ENCODE peak calls at places on chromosomes 1 and 21, in four cellular contexts. M is HCT116, B is HEK293T, O is WTC11. I is an unnamed sample.

GRCh38 chr1:198169704-198170103 is 12.9 kb downstream of the NEK7 start:
- DNase-seq in M (no peak), B (no peak), O (no peak), I (no peak)

GRCh38 chr1:22654692-22655091 is 1.7 kb downstream of the C1QB start:
- DNase-seq in M (no peak), B (no peak), O (no peak), I (no peak)

GRCh38 chr1:32763221-32763620 is 53.9 kb downstream of the YARS1 start:
- DNase-seq in M (no peak), B (no peak), O (no peak), I (no peak)

GRCh38 chr21:36863260-36863659 is 103.2 kb downstream of the HLCS start:
- DNase-seq in M (no peak), B (no peak), O (no peak), I (no peak)

GRCh38 chr1:12014141-12014981 is 4.9 kb upstream of the MIIP start:
- DNase-seq in M (no peak), B (no peak), O (no peak), I (no peak)

GRCh38 chr1:9559673-9560072 is 20.4 kb downstream of the SLC25A33 start:
- DNase-seq in M (no peak), B (no peak), O (no peak), I (no peak)

GRCh38 chr1:221392453-221392852 is 349.4 kb downstream of the DUSP10 start:
- DNase-seq in M (no peak), B (no peak), O (no peak), I (no peak)

GRCh38 chr21:38910390-38911008 is 104.8 kb downstream of the ETS2 start:
- DNase-seq in M (peak), B (no peak), O (no peak), I (no peak)

GRCh38 chr1:170680428-170680827 is 16.5 kb downstream of the PRRX1 start:
- DNase-seq in M (no peak), B (no peak), O (no peak), I (no peak)

GRCh38 chr1:206798384-206798996 is 26.2 kb upstream of the IL10 start:
- DNase-seq in M (no peak), B (no peak), O (no peak), I (no peak)

GRCh38 chr1:21630571-21631338 is 38.4 kb downstream of the RAP1GAP start:
- DNase-seq in M (no peak), B (no peak), O (no peak), I (no peak)

GRCh38 chr1:214439352-214440119 is 111.9 kb downstream of the PTPN14 start:
- DNase-seq in M (peak), B (peak), O (no peak), I (peak)

GRCh38 chr1:154730986-154731489 is 123.1 kb upstream of the ADAR start:
- DNase-seq in M (no peak), B (no peak), O (no peak), I (no peak)

GRCh38 chr1:22188436-22188835 is 45.5 kb upstream of the WNT4 start:
- DNase-seq in M (no peak), B (no peak), O (no peak), I (no peak)

GRCh38 chr1:234093107-234093506 is 188.6 kb downstream of the SLC35F3 start:
- DNase-seq in M (no peak), B (no peak), O (no peak), I (no peak)

GRCh38 chr1:180793451-180793850 is 119.2 kb upstream of the KIAA1614 start:
- DNase-seq in M (no peak), B (no peak), O (no peak), I (no peak)

GRCh38 chr1:109933856-109934711 is 23.4 kb downstream of the CSF1 start:
- DNase-seq in M (no peak), B (no peak), O (no peak), I (no peak)

GRCh38 chr1:182611326-182611725 is 7.1 kb upstream of the RGS16 start:
- DNase-seq in M (no peak), B (no peak), O (no peak), I (no peak)

GRCh38 chr1:15799004-15799867 is 8.2 kb downstream of the UQCRHL start:
- DNase-seq in M (peak), B (no peak), O (no peak), I (no peak)

GRCh38 chr1:169060906-169061683 is 45.4 kb upstream of the ATP1B1 start:
- DNase-seq in M (no peak), B (no peak), O (no peak), I (no peak)

GRCh38 chr1:150484431-150484830 is 2.8 kb upstream of the TARS2 start:
- DNase-seq in M (no peak), B (no peak), O (no peak), I (no peak)

GRCh38 chr1:67174716-67175284 is 8.5 kb downstream of the IL23R start:
- DNase-seq in M (no peak), B (no peak), O (no peak), I (no peak)

GRCh38 chr1:21059021-21059420 is 117.7 kb downstream of the EIF4G3 start:
- DNase-seq in M (no peak), B (no peak), O (no peak), I (no peak)

GRCh38 chr1:156492591-156493080 is 7.9 kb downstream of the MEF2D start:
- DNase-seq in M (no peak), B (no peak), O (no peak), I (no peak)

GRCh38 chr21:30126575-30126974 is 40.0 kb downstream of the CLDN17 start:
- DNase-seq in M (no peak), B (no peak), O (no peak), I (no peak)

GRCh38 chr1:181044449-181044966 is 10.7 kb downstream of the MR1 start:
- DNase-seq in M (no peak), B (no peak), O (no peak), I (peak)

GRCh38 chr1:156122086-156122485 is 7.6 kb downstream of the LMNA start:
- DNase-seq in M (no peak), B (no peak), O (no peak), I (no peak)

GRCh38 chr1:164651378-164651951 is 92.5 kb downstream of the PBX1 start:
- DNase-seq in M (peak), B (peak), O (no peak), I (no peak)

GRCh38 chr1:174007846-174008245 is 14.3 kb downstream of the RC3H1 start:
- DNase-seq in M (no peak), B (no peak), O (no peak), I (no peak)

GRCh38 chr21:46050651-46051378 is 47.1 kb upstream of the COL6A2 start:
- DNase-seq in M (no peak), B (no peak), O (no peak), I (no peak)

GRCh38 chr1:119075614-119076013 is 64.8 kb downstream of the WARS2 start:
- DNase-seq in M (no peak), B (no peak), O (no peak), I (no peak)

GRCh38 chr1:219489636-219490035 is 123.3 kb downstream of the ZC3H11B start:
- DNase-seq in M (no peak), B (no peak), O (no peak), I (no peak)

GRCh38 chr1:58983159-58983558 is 199.3 kb upstream of the JUN start:
- DNase-seq in M (no peak), B (no peak), O (no peak), I (no peak)

GRCh38 chr1:61090546-61090945 is 8.2 kb downstream of the NFIA start:
- DNase-seq in M (no peak), B (no peak), O (no peak), I (no peak)

GRCh38 chr1:106768501-106768900 is 288.0 kb upstream of the PRMT6 start:
- DNase-seq in M (no peak), B (no peak), O (no peak), I (no peak)

GRCh38 chr1:6343506-6344405 is 49.8 kb downstream of the ACOT7 start:
- DNase-seq in M (peak), B (peak), O (peak), I (no peak)

GRCh38 chr1:8813991-8814390 is 3.4 kb downstream of the RERE start:
- DNase-seq in M (no peak), B (no peak), O (no peak), I (no peak)

GRCh38 chr1:85203573-85204169 is 2.9 kb upstream of the SYDE2 start:
- DNase-seq in M (no peak), B (no peak), O (no peak), I (no peak)

GRCh38 chr1:47998396-47998990 is 1.3 kb upstream of the TRABD2B start:
- DNase-seq in M (no peak), B (no peak), O (no peak), I (no peak)

GRCh38 chr1:19130476-19130875 is 79.6 kb downstream of the UBR4 start:
- DNase-seq in M (no peak), B (no peak), O (no peak), I (no peak)
- TF ChIP-seq SP1 in M (no peak), B (no peak), O (no peak), I (no peak)

DNA sequence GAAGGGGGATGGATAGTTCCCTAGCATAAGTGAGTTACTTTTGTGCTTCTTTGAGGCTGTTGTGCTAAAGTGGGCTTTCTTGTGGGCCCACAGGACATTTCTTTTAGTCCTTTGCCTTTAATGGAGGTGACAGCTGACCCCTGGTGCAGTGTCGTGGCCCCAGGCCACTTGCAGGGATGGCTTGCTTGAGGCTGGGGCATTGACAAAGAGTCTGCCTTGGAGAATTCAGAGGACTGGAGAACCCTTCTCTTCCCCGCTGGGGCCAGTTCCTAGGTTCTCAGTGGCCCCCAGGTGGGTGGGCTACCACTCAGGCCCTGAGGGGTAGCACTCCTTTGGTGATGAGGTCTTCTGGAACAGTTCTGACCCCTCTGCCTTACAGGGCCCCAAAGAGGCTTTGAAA is 12.8 kb downstream of the ABCG1 start:
- DNase-seq in M (no peak), B (no peak), O (no peak), I (no peak)
- TF ChIP-seq SP1 in M (no peak), B (no peak), O (no peak), I (no peak)

GRCh38 chr1:27668808-27669723 is 2.9 kb downstream of the IFI6 start:
- DNase-seq in M (no peak), B (peak), O (peak), I (no peak)
- TF ChIP-seq SP1 in M (no peak), B (no peak), O (no peak), I (no peak)

GRCh38 chr1:65983500-65983899 is 190.8 kb downstream of the PDE4B start:
- DNase-seq in M (no peak), B (no peak), O (no peak), I (no peak)

GRCh38 chr1:65980241-65980640 is 187.5 kb downstream of the PDE4B start:
- DNase-seq in M (no peak), B (no peak), O (no peak), I (no peak)

GRCh38 chr1:65979145-65979544 is 186.4 kb downstream of the PDE4B start:
- DNase-seq in M (no peak), B (no peak), O (no peak), I (no peak)

GRCh38 chr1:65975708-65976107 is 183.0 kb downstream of the PDE4B start:
- DNase-seq in M (no peak), B (no peak), O (no peak), I (no peak)

DNA sequence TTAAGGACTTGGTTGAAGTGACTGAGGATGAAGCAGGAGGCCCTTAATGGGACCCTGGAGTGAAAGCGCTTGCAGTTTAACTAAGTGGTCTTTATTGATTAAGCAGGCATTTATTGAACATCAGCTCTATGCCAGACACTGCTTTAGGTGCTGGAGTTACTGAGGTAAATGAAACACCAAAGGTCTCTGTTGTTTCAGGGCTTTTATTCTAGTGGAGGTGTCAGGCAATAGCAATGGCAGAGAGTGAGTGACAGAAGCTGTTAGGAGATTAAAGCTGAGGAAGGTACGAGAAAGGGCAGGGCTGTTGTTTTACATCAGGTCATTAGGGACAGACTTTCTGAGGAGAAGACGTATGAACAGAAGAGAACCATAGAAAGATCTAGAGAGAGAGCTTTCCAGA is 186.9 kb downstream of the PDE4B start:
- DNase-seq in M (no peak), B (no peak), O (no peak), I (no peak)
- TF ChIP-seq SP1 in M (no peak), B (no peak), O (no peak), I (no peak)

GRCh38 chr1:226551299-226551698 is 2.7 kb downstream of the STUM start:
- DNase-seq in M (no peak), B (no peak), O (no peak), I (no peak)

GRCh38 chr1:226548281-226549093 is at the start of gene STUM:
- DNase-seq in M (no peak), B (peak), O (peak), I (no peak)

GRCh38 chr1:226549094-226549936 is 751 bp downstream of the STUM start:
- DNase-seq in M (no peak), B (no peak), O (peak), I (no peak)

GRCh38 chr1:226550671-226551041 is 2.1 kb downstream of the STUM start:
- DNase-seq in M (no peak), B (no peak), O (no peak), I (no peak)

GRCh38 chr1:226549937-226550670 is 1.5 kb downstream of the STUM start:
- DNase-seq in M (peak), B (no peak), O (peak), I (no peak)
- TF ChIP-seq SP1 in M (no peak), B (no peak), O (no peak), I (no peak)

GRCh38 chr1:68904472-68904871 is 407.6 kb upstream of the DEPDC1 start:
- DNase-seq in M (no peak), B (no peak), O (no peak), I (no peak)
- TF ChIP-seq SP1 in M (no peak), B (no peak), O (no peak), I (no peak)

GRCh38 chr1:227895828-227896685 is 51.7 kb downstream of the WNT9A start:
- DNase-seq in M (no peak), B (no peak), O (peak), I (no peak)
- TF ChIP-seq SP1 in M (no peak), B (no peak), O (no peak), I (no peak)

DNA sequence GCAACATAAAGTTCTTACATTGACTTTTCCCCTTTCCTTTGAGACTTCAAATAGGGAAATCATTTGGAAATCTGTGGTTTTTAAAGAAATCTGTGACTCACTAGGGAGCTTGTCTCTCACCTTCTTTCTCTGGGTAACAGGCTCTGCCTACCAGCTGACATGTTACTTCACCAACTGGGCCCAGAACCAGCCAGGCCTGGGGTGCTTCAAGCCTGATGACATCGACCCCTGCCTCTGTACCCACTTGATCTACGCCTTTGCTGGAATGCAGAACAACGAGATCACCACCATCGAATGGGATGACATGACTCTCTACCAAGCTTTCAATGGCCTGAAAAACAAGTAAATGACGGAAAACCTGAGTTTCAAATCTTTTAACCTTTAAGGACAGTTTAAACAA is 9.2 kb upstream of the CHIA start:
- DNase-seq in M (no peak), B (no peak), O (no peak), I (no peak)
- TF ChIP-seq SP1 in M (no peak), B (no peak), O (no peak), I (no peak)